ENCODE peak calls at places on chromosomes 2 and 18, in eight cellular contexts. F is fibroblast of lung, R is Calu3, S is PC-3, J is cardiac muscle cell, I is GM20000, G is RWPE1, U is GM13977. N is an unnamed sample.

GRCh38 chr2:108139521-108139920 is 100.2 kb upstream of the SULT1C3 start:
- DNase-seq in F (peak; percentile 18), R (no peak), S (peak; percentile 53), J (peak; percentile 14), I (no peak), G (peak; percentile 13), U (peak; percentile 4), N (peak; percentile 28)

GRCh38 chr2:27000228-27000627 is 29.8 kb downstream of the MAPRE3 start:
- DNase-seq in F (no peak), R (no peak), S (no peak), J (no peak), I (no peak), G (no peak), U (no peak), N (no peak)

GRCh38 chr2:195515551-195515950 is 141.5 kb upstream of the SLC39A10 start:
- DNase-seq in F (no peak), R (no peak), S (no peak), J (no peak), I (no peak), G (no peak), U (no peak), N (no peak)

GRCh38 chr18:63427566-63427965 is 5.3 kb upstream of the VPS4B start:
- DNase-seq in F (no peak), R (peak; percentile 73), S (peak; percentile 94), J (no peak), I (no peak), G (peak; percentile 92), U (no peak), N (no peak)

GRCh38 chr2:55165567-55165966 is 66.5 kb downstream of the CLHC1 start:
- DNase-seq in F (peak; percentile 56), R (peak; percentile 23), S (no peak), J (peak; percentile 54), I (no peak), G (no peak), U (no peak), N (no peak)

GRCh38 chr2:113005030-113005509 is at the start of gene IL36A:
- DNase-seq in F (no peak), R (no peak), S (no peak), J (peak; percentile 7), I (no peak), G (no peak), U (no peak), N (no peak)

GRCh38 chr2:217099561-217099960 is 239.7 kb upstream of the TNP1 start:
- DNase-seq in F (peak; percentile 70), R (no peak), S (no peak), J (peak; percentile 60), I (no peak), G (no peak), U (no peak), N (no peak)

GRCh38 chr2:99488587-99488998 is 1.2 kb downstream of the REV1 start:
- DNase-seq in F (peak; percentile 32), R (no peak), S (peak; percentile 54), J (peak; percentile 39), I (peak; percentile 40), G (peak; percentile 47), U (peak; percentile 37), N (no peak)

GRCh38 chr2:196233033-196233807 is 61.8 kb upstream of the STK17B start:
- DNase-seq in F (peak; percentile 80), R (peak; percentile 72), S (peak; percentile 97), J (peak; percentile 62), I (no peak), G (peak; percentile 78), U (no peak), N (no peak)

GRCh38 chr18:10035306-10035991 is 121.6 kb downstream of the VAPA start:
- DNase-seq in F (no peak), R (peak; percentile 64), S (peak; percentile 11), J (no peak), I (no peak), G (peak; percentile 79), U (no peak), N (no peak)

GRCh38 chr2:217691920-217692666 is 310.7 kb downstream of the TNS1 start:
- DNase-seq in F (peak; percentile 17), R (no peak), S (no peak), J (peak; percentile 25), I (no peak), G (no peak), U (no peak), N (no peak)

GRCh38 chr2:164015328-164016123 is 279.7 kb upstream of the FIGN start:
- DNase-seq in F (no peak), R (peak; percentile 42), S (no peak), J (peak; percentile 29), I (peak; percentile 59), G (no peak), U (peak; percentile 50), N (peak; percentile 54)

GRCh38 chr18:6782861-6783260 is 53.3 kb downstream of the ARHGAP28 start:
- DNase-seq in F (no peak), R (no peak), S (peak; percentile 69), J (no peak), I (no peak), G (no peak), U (no peak), N (no peak)

GRCh38 chr2:28687181-28687580 is 64.4 kb upstream of the PPP1CB start:
- DNase-seq in F (no peak), R (no peak), S (no peak), J (no peak), I (no peak), G (no peak), U (no peak), N (no peak)

GRCh38 chr18:50097702-50098101 is 97.2 kb downstream of the MYO5B start:
- DNase-seq in F (no peak), R (peak; percentile 85), S (peak; percentile 70), J (no peak), I (no peak), G (peak; percentile 4), U (no peak), N (no peak)

GRCh38 chr2:123514808-123515207 is 510.3 kb upstream of the CNTNAP5 start:
- DNase-seq in F (no peak), R (no peak), S (no peak), J (no peak), I (no peak), G (no peak), U (no peak), N (no peak)

GRCh38 chr2:106990307-106990706 is 104.3 kb upstream of the ST6GAL2 start:
- DNase-seq in F (peak; percentile 58), R (no peak), S (peak; percentile 91), J (peak; percentile 62), I (no peak), G (no peak), U (no peak), N (no peak)

GRCh38 chr18:62999392-62999791 is 284.1 kb downstream of the PHLPP1 start:
- DNase-seq in F (peak; percentile 86), R (peak; percentile 83), S (peak; percentile 50), J (peak; percentile 87), I (no peak), G (no peak), U (no peak), N (no peak)

GRCh38 chr18:59055345-59056032 is 84.2 kb upstream of the SEC11C start:
- DNase-seq in F (peak; percentile 8), R (no peak), S (no peak), J (peak; percentile 34), I (no peak), G (no peak), U (no peak), N (no peak)

GRCh38 chr2:84865181-84865783 is 15.6 kb downstream of the TRABD2A start:
- DNase-seq in F (peak; percentile 58), R (no peak), S (peak; percentile 61), J (peak; percentile 55), I (peak; percentile 53), G (no peak), U (peak; percentile 57), N (no peak)
- TF ChIP-seq CTCF in F (peak; percentile 14), R (peak; percentile 48), S (peak; percentile 78), J (no peak), I (peak; percentile 26), G (peak; percentile 32), U (peak; percentile 56), N (no peak)

DNA sequence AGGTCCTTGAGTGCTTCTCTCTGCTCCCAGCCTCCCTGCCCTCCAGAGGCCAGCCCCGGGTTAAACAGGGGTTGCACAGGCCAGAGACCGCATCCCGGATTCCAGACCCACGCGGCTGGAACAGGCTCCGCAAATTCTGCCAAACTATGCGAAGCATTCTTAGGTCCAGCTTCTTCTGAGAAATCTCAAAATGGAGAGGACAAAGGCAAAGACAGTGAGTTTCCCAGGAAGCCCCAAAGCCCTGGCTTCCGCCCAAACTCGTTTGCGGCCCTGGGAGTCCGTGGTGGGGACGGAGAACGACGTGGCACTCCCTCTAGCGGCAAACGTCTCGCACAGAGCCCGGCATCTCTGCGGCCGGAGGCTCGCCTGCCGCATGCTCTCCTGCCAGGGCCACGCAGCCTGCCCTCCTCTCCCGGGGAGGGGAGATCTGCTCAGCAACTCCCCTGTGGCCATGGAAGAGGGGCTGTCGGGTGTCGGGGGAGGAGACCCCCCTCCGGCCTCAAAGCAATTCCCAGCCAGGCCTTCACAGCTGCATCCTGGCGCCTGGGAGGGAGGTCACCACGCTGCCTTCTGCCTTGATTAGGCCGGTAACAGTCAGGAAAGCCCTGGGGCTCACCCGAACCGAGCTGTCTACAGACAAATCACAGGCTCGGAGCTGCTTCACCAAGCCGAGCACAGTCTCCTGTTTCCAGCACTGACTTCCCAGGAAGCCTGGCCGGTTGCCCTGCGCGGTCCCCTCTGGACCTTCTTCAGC is 33.4 kb upstream of the KLHL29 start:
- DNase-seq in F (peak; percentile 72), R (peak; percentile 84), S (peak; percentile 69), J (peak; percentile 95), I (peak; percentile 90), G (peak; percentile 79), U (peak; percentile 91), N (peak; percentile 85)
- TF ChIP-seq CTCF in F (peak; percentile 87), R (peak; percentile 73), S (peak; percentile 74), J (peak; percentile 90), I (peak; percentile 70), G (peak; percentile 85), U (peak; percentile 96), N (peak; percentile 87)

GRCh38 chr2:120831891-120832290 is 96.2 kb downstream of the GLI2 start:
- DNase-seq in F (no peak), R (no peak), S (no peak), J (no peak), I (no peak), G (no peak), U (no peak), N (no peak)

GRCh38 chr2:120832296-120833070 is 96.8 kb downstream of the GLI2 start:
- DNase-seq in F (no peak), R (no peak), S (no peak), J (no peak), I (no peak), G (no peak), U (no peak), N (no peak)

GRCh38 chr2:120834206-120834605 is 98.5 kb downstream of the GLI2 start:
- DNase-seq in F (no peak), R (no peak), S (no peak), J (no peak), I (no peak), G (no peak), U (no peak), N (no peak)

GRCh38 chr2:120831106-120831505 is 95.4 kb downstream of the GLI2 start:
- DNase-seq in F (no peak), R (no peak), S (no peak), J (no peak), I (no peak), G (no peak), U (no peak), N (no peak)

GRCh38 chr2:120833127-120833675 is 97.5 kb downstream of the GLI2 start:
- DNase-seq in F (no peak), R (peak; percentile 13), S (no peak), J (no peak), I (no peak), G (no peak), U (no peak), N (no peak)
- TF ChIP-seq CTCF in F (no peak), R (no peak), S (peak; percentile 28), J (peak; percentile 16), I (no peak), G (no peak), U (no peak), N (no peak)

GRCh38 chr18:77765468-77765867 is 515.8 kb downstream of the GALR1 start:
- DNase-seq in F (no peak), R (no peak), S (peak; percentile 51), J (peak; percentile 1), I (no peak), G (peak; percentile 7), U (no peak), N (peak; percentile 70)
- TF ChIP-seq CTCF in F (no peak), R (no peak), S (peak; percentile 68), J (no peak), I (peak; percentile 16), G (peak; percentile 54), U (peak; percentile 28), N (peak; percentile 62)

N was measured in nephron progenitor cell.